ENCODE peak calls at places on chromosomes 12 and 14, in six cellular contexts. X is cardiac muscle cell; A is activated naive CD4-positive, alpha-beta T cell treated with anti-CD3 and anti-CD28 coated beads, Interleukin-2, amount 10 ng/mL, durations not matched to agents 7 days and 5 days; N is neural progenitor cell; E is stimulated activated CD4-positive, alpha-beta T cell treated with anti-CD3 and anti-CD28 coated beads, Interleukin-2, amount 100 ng/mL, for 48 hours; W is fibroblast of mammary gland. B is an unnamed sample.

GRCh38 chr14:55381040-55381439 is 30.6 kb downstream of the ATG14 start:
- DNase-seq in N (no peak), A (no peak), E (no peak), X (no peak), W (no peak), B (no peak)

GRCh38 chr14:89399594-89400068 is 17.4 kb downstream of the FOXN3 start:
- DNase-seq in E (no peak), A (no peak), W (peak; percentile 60), X (peak; percentile 92), N (peak; percentile 56), B (peak; percentile 81)

GRCh38 chr12:121072147-121072546 is 33.1 kb upstream of the OASL start:
- DNase-seq in E (no peak), A (no peak), X (no peak), W (no peak), N (no peak), B (no peak)

GRCh38 chr12:3667485-3667884 is 85.4 kb downstream of the CRACR2A start:
- DNase-seq in N (peak; percentile 62), W (no peak), E (no peak), A (no peak), X (no peak), B (no peak)

GRCh38 chr14:73198253-73198652 is 39.1 kb upstream of the PAPLN start:
- DNase-seq in X (no peak), A (no peak), E (no peak), N (no peak), W (no peak), B (no peak)

GRCh38 chr12:109563291-109564284 is 9.7 kb downstream of the MMAB start:
- DNase-seq in W (no peak), E (no peak), X (peak; percentile 27), A (no peak), N (no peak), B (no peak)

GRCh38 chr12:2682301-2683282 is 112.2 kb upstream of the FKBP4 start:
- DNase-seq in A (peak; percentile 75), E (peak; percentile 11), X (peak; percentile 59), N (peak; percentile 78), W (peak; percentile 54), B (peak; percentile 66)

GRCh38 chr12:49295087-49296001 is at the start of gene PRPH:
- DNase-seq in X (no peak), W (no peak), N (peak; percentile 65), E (no peak), A (no peak), B (no peak)

GRCh38 chr12:45388545-45388944 is 172.7 kb downstream of the ANO6 start:
- DNase-seq in N (peak; percentile 54), A (no peak), W (peak; percentile 60), E (no peak), X (peak; percentile 75), B (peak; percentile 64)

GRCh38 chr12:54680374-54680773 is 32.2 kb upstream of the DCD start:
- DNase-seq in N (peak; percentile 51), X (peak; percentile 9), W (peak; percentile 20), E (peak; percentile 17), A (peak; percentile 58), B (peak; percentile 11)

B was measured in EH.